ENCODE peak calls at places on chromosomes 16 and 17, in eight cellular contexts. M is sciatic nerve, C is islet precursor cell, R is AG04450, B is posterior vena cava, D is Caco-2, Z is stomach, S is HFFc6. J is an unnamed sample.

GRCh38 chr16:72928089-72928981 is 119.6 kb downstream of the ZFHX3 start:
- DNase-seq in M (no peak), C (no peak), R (no peak), B (no peak), D (no peak), Z (no peak), S (no peak), J (peak)

GRCh38 chr16:71746442-71747046 is 22.0 kb upstream of the PHLPP2 start:
- DNase-seq in M (no peak), C (no peak), R (no peak), B (no peak), D (peak), Z (no peak), S (peak), J (no peak)

GRCh38 chr17:42132941-42133340 is 10.3 kb downstream of the HSPB9 start:
- DNase-seq in M (no peak), C (no peak), R (no peak), B (no peak), D (no peak), Z (peak), S (peak), J (peak)

GRCh38 chr17:22717211-22717610 is 1024.9 kb downstream of the KCNJ18 start:
- DNase-seq in M (no peak), C (no peak), R (no peak), B (no peak), D (no peak), Z (no peak), S (no peak), J (no peak)

GRCh38 chr17:4554441-4554996 is 665 bp downstream of the MYBBP1A start:
- DNase-seq in M (peak), C (no peak), R (no peak), B (peak), D (no peak), Z (no peak), S (no peak), J (no peak)

GRCh38 chr17:79624658-79625478 is 14.0 kb upstream of the RBFOX3 start:
- DNase-seq in M (peak), C (peak), R (no peak), B (peak), D (no peak), Z (no peak), S (no peak), J (no peak)

GRCh38 chr17:76561799-76562268 is 22.0 kb downstream of the PRCD start:
- DNase-seq in M (no peak), C (no peak), R (no peak), B (no peak), D (no peak), Z (no peak), S (peak), J (no peak)

GRCh38 chr17:8060274-8060673 is 21.4 kb downstream of the ALOX15B start:
- DNase-seq in M (no peak), C (peak), R (peak), B (peak), D (peak), Z (peak), S (peak), J (peak)

GRCh38 chr16:49859139-49859947 is 3.4 kb upstream of the ZNF423 start:
- DNase-seq in M (peak), C (no peak), R (no peak), B (peak), D (peak), Z (no peak), S (no peak), J (no peak)

GRCh38 chr16:17832738-17833137 is 362.0 kb upstream of the XYLT1 start:
- DNase-seq in M (no peak), C (no peak), R (no peak), B (no peak), D (no peak), Z (no peak), S (no peak), J (no peak)

GRCh38 chr17:79632432-79632735 is 21.5 kb upstream of the RBFOX3 start:
- DNase-seq in M (peak), C (peak), R (no peak), B (peak), D (no peak), Z (peak), S (no peak), J (no peak)

GRCh38 chr17:48528153-48528912 is 2.5 kb downstream of the HOXB1 start:
- DNase-seq in M (no peak), C (peak), R (no peak), B (no peak), D (no peak), Z (no peak), S (no peak), J (no peak)

GRCh38 chr16:75052481-75053211 is 53.8 kb downstream of the ZNRF1 start:
- DNase-seq in M (no peak), C (no peak), R (no peak), B (no peak), D (peak), Z (no peak), S (no peak), J (no peak)

GRCh38 chr16:26027060-26027459 is 335.3 kb downstream of the HS3ST4 start:
- DNase-seq in M (no peak), C (no peak), R (no peak), B (no peak), D (no peak), Z (no peak), S (no peak), J (no peak)

GRCh38 chr17:51120357-51120738 is 320 bp downstream of the SPAG9 start:
- DNase-seq in M (no peak), C (peak), R (no peak), B (no peak), D (no peak), Z (peak), S (peak), J (peak)

GRCh38 chr16:17519041-17519440 is 48.3 kb upstream of the XYLT1 start:
- DNase-seq in M (no peak), C (no peak), R (no peak), B (no peak), D (no peak), Z (no peak), S (peak), J (no peak)

GRCh38 chr16:10981697-10982216 is 37.4 kb downstream of the CLEC16A start:
- DNase-seq in M (no peak), C (no peak), R (no peak), B (no peak), D (peak), Z (no peak), S (peak), J (no peak)

GRCh38 chr17:80516533-80516932 is 28.1 kb upstream of the RPTOR start:
- DNase-seq in M (no peak), C (no peak), R (no peak), B (no peak), D (no peak), Z (no peak), S (no peak), J (no peak)

GRCh38 chr16:49482690-49483089 is 109.1 kb downstream of the C16orf78 start:
- DNase-seq in M (peak), C (no peak), R (no peak), B (peak), D (no peak), Z (no peak), S (no peak), J (no peak)

GRCh38 chr17:57271821-57272220 is 15.5 kb downstream of the MSI2 start:
- DNase-seq in M (no peak), C (peak), R (no peak), B (no peak), D (no peak), Z (no peak), S (no peak), J (peak)

GRCh38 chr16:57310801-57311200 is 26.3 kb upstream of the PLLP start:
- DNase-seq in M (peak), C (peak), R (no peak), B (peak), D (no peak), Z (no peak), S (no peak), J (no peak)

GRCh38 chr17:81712468-81713003 is 452 bp downstream of the SLC25A10 start:
- DNase-seq in M (no peak), C (no peak), R (no peak), B (no peak), D (peak), Z (peak), S (peak), J (peak)

GRCh38 chr16:29757950-29758466 is 12.2 kb upstream of the C16orf54 start:
- DNase-seq in M (no peak), C (peak), R (peak), B (no peak), D (peak), Z (no peak), S (no peak), J (no peak)

GRCh38 chr17:50117202-50118040 is 12.5 kb downstream of the SAMD14 start:
- DNase-seq in M (peak), C (peak), R (no peak), B (no peak), D (peak), Z (peak), S (peak), J (peak)

GRCh38 chr16:85284138-85284897 is 172.0 kb upstream of the CIBAR2 start:
- DNase-seq in M (no peak), C (no peak), R (no peak), B (no peak), D (no peak), Z (no peak), S (no peak), J (no peak)

GRCh38 chr16:81004646-81005353 is 1.9 kb downstream of the CMC2 start:
- DNase-seq in M (no peak), C (no peak), R (peak), B (no peak), D (peak), Z (no peak), S (peak), J (peak)

GRCh38 chr17:32350662-32351418 is 883 bp downstream of the ZNF207 start:
- DNase-seq in M (no peak), C (no peak), R (no peak), B (no peak), D (peak), Z (peak), S (peak), J (no peak)

GRCh38 chr16:66326995-66327513 is 39.4 kb upstream of the CDH5 start:
- DNase-seq in M (no peak), C (no peak), R (no peak), B (no peak), D (peak), Z (no peak), S (no peak), J (no peak)

GRCh38 chr17:82483204-82483660 is 24.7 kb downstream of the NARF start:
- DNase-seq in M (no peak), C (no peak), R (no peak), B (no peak), D (no peak), Z (no peak), S (no peak), J (no peak)

GRCh38 chr17:79897243-79898063 is 58.2 kb upstream of the CBX4 start:
- DNase-seq in M (no peak), C (no peak), R (no peak), B (no peak), D (no peak), Z (no peak), S (no peak), J (peak)

GRCh38 chr16:60180609-60181008 is 1446.5 kb upstream of the GOT2 start:
- DNase-seq in M (no peak), C (no peak), R (no peak), B (no peak), D (no peak), Z (no peak), S (no peak), J (no peak)

GRCh38 chr17:81194941-81195901 is 27.5 kb downstream of the CEP131 start:
- DNase-seq in M (no peak), C (no peak), R (no peak), B (no peak), D (no peak), Z (no peak), S (no peak), J (no peak)

GRCh38 chr17:40694584-40694983 is 9.0 kb downstream of the KRT24 start:
- DNase-seq in M (no peak), C (no peak), R (no peak), B (no peak), D (peak), Z (no peak), S (no peak), J (peak)

GRCh38 chr17:79840204-79840988 is 1.2 kb upstream of the CBX4 start:
- DNase-seq in M (peak), C (peak), R (no peak), B (peak), D (peak), Z (peak), S (no peak), J (peak)

GRCh38 chr16:22797551-22797950 is 16.4 kb upstream of the HS3ST2 start:
- DNase-seq in M (no peak), C (no peak), R (no peak), B (no peak), D (no peak), Z (no peak), S (no peak), J (no peak)

GRCh38 chr16:3058173-3059030 is 7.0 kb upstream of the IL32 start:
- DNase-seq in M (no peak), C (peak), R (no peak), B (peak), D (peak), Z (peak), S (no peak), J (peak)

GRCh38 chr17:77373298-77374169 is 232.8 kb downstream of the SEC14L1 start:
- DNase-seq in M (peak), C (peak), R (no peak), B (no peak), D (no peak), Z (peak), S (peak), J (no peak)